ENCODE peak calls at places on chromosomes 11 and 22, in ten cellular contexts. Z, T, A, L, P, W, X, E, G and H are unnamed samples.

GRCh38 chr11:64893194-64894069 is 15.0 kb upstream of the EHD1 start:
- DNase-seq in X (no peak), Z (no peak), L (no peak), E (no peak), W (no peak), G (no peak), P (no peak), A (no peak), T (no peak), H (no peak)

GRCh38 chr22:25759825-25760231 is 17.8 kb downstream of the MYO18B start:
- DNase-seq in E (no peak), T (peak; percentile 90), L (peak; percentile 95), P (no peak), A (no peak), G (peak; percentile 93), Z (no peak), W (no peak), X (no peak), H (no peak)

GRCh38 chr11:59992420-59992819 is 24.6 kb upstream of the OOSP4B start:
- DNase-seq in P (no peak), W (no peak), E (peak; percentile 59), X (no peak), L (no peak), A (no peak), T (no peak), Z (no peak), G (no peak), H (no peak)

GRCh38 chr11:3989251-3989650 is 105.3 kb upstream of the RRM1 start:
- DNase-seq in X (no peak), P (no peak), A (no peak), E (no peak), L (no peak), W (no peak), T (no peak), Z (no peak), G (no peak), H (no peak)

GRCh38 chr11:47071871-47072270 is 104.8 kb downstream of the ARFGAP2 start:
- DNase-seq in G (no peak), W (no peak), Z (no peak), A (no peak), T (no peak), P (no peak), E (no peak), X (no peak), L (no peak), H (no peak)

GRCh38 chr11:69463892-69464620 is 17.4 kb upstream of the LINC01488 start:
- DNase-seq in L (no peak), A (no peak), P (no peak), Z (no peak), T (no peak), W (no peak), G (no peak), E (no peak), X (no peak), H (no peak)

GRCh38 chr22:20206709-20207215 is 55.9 kb upstream of the CCDC188 start:
- DNase-seq in Z (no peak), A (peak; percentile 14), E (no peak), P (no peak), W (peak; percentile 47), T (peak; percentile 22), X (peak; percentile 16), L (peak; percentile 8), G (peak; percentile 49), H (no peak)

GRCh38 chr11:57203359-57203758 is 21.6 kb downstream of the LRRC55 start:
- DNase-seq in X (no peak), G (no peak), W (no peak), L (no peak), T (peak; percentile 48), E (no peak), A (no peak), P (no peak), Z (no peak), H (no peak)

GRCh38 chr22:42388130-42388797 is 43.9 kb downstream of the NFAM1 start:
- DNase-seq in A (no peak), X (peak; percentile 44), Z (peak; percentile 86), L (no peak), E (no peak), P (no peak), G (no peak), T (peak; percentile 17), W (peak; percentile 18), H (peak; percentile 82)

GRCh38 chr11:73323464-73323863 is 15.4 kb downstream of the ARHGEF17 start:
- DNase-seq in P (no peak), L (peak; percentile 63), X (no peak), E (no peak), W (no peak), T (peak; percentile 77), A (no peak), Z (no peak), G (peak; percentile 83), H (no peak)

GRCh38 chr11:125372088-125372487 is 124.0 kb downstream of the FEZ1 start:
- DNase-seq in Z (no peak), A (no peak), E (no peak), X (no peak), G (no peak), T (no peak), W (no peak), L (no peak), P (no peak), H (no peak)

GRCh38 chr11:115197031-115197430 is 307.2 kb downstream of the CADM1 start:
- DNase-seq in E (no peak), Z (no peak), A (no peak), G (no peak), T (no peak), P (no peak), L (peak; percentile 3), W (no peak), X (no peak), H (no peak)

GRCh38 chr11:4826425-4826824 is 5.3 kb downstream of the OR51F2 start:
- DNase-seq in W (no peak), P (no peak), A (no peak), T (peak; percentile 44), Z (no peak), X (no peak), L (no peak), G (peak; percentile 1), E (no peak), H (no peak)

GRCh38 chr22:26701323-26701722 is 43.9 kb downstream of the MIAT start:
- DNase-seq in P (no peak), E (no peak), X (no peak), T (no peak), W (no peak), L (no peak), A (no peak), Z (no peak), G (no peak), H (no peak)